ENCODE peak calls at places on chromosomes 7 and 10, in four cellular contexts. Y is activated naive CD4-positive, alpha-beta T cell treated with anti-CD3 and anti-CD28 coated beads, Interleukin-2, amount 10 ng/mL, durations not matched to agents 7 days and 5 days; C is activated CD4-positive, CD25-positive, alpha-beta regulatory T cell; K is lung microvascular endothelial cell. U is an unnamed sample.

GRCh38 chr10:97462309-97462708 is 16.3 kb downstream of the ZDHHC16 start:
- DNase-seq in C (no peak), K (no peak), Y (no peak), U (no peak)

GRCh38 chr10:29858352-29859267 is 200.8 kb downstream of the JCAD start:
- DNase-seq in C (no peak), Y (no peak), K (peak), U (peak)

GRCh38 chr7:55128693-55129394 is 110.0 kb downstream of the EGFR start:
- DNase-seq in K (no peak), C (no peak), Y (no peak), U (no peak)

GRCh38 chr7:55535637-55536016 is 36.7 kb downstream of the VOPP1 start:
- DNase-seq in K (no peak), Y (no peak), C (no peak), U (no peak)

GRCh38 chr10:101146392-101147251 is 15.5 kb downstream of the TLX1 start:
- DNase-seq in C (no peak), Y (no peak), K (no peak), U (no peak)

GRCh38 chr7:37336259-37336658 is 112.4 kb downstream of the ELMO1 start:
- DNase-seq in C (no peak), K (no peak), Y (peak), U (no peak)

GRCh38 chr10:76399216-76399615 is 967.8 kb downstream of the LRMDA start:
- DNase-seq in Y (no peak), C (no peak), K (no peak), U (no peak)

GRCh38 chr10:47076949-47077348 is 165.7 kb downstream of the PTPN20 start:
- DNase-seq in Y (no peak), C (no peak), K (no peak), U (no peak)

GRCh38 chr10:43218951-43219837 is 47.7 kb downstream of the RASGEF1A start:
- DNase-seq in Y (no peak), K (no peak), C (no peak), U (no peak)

GRCh38 chr7:155770186-155770585 is 42.1 kb downstream of the SHH start:
- DNase-seq in K (no peak), Y (no peak), C (no peak), U (no peak)

GRCh38 chr10:75408512-75408881 is 6.9 kb upstream of the ZNF503 start:
- DNase-seq in Y (no peak), K (no peak), C (no peak), U (no peak)

GRCh38 chr10:114550756-114551290 is 107.3 kb downstream of the ABLIM1 start:
- DNase-seq in K (peak), C (no peak), Y (no peak), U (no peak)

GRCh38 chr10:128049226-128050010 is 76.8 kb downstream of the MKI67 start:
- DNase-seq in C (no peak), Y (no peak), K (no peak), U (no peak)